ENCODE peak calls at places on chromosome 16, in nine cellular contexts. B is AG04450, D is colonic mucosa, T is prostate gland, M is GM12878, G is lower lobe of right lung, O is IMR-90, U is sigmoid colon, Z is tibial nerve. I is an unnamed sample.

GRCh38 chr16:21208831-21209230 is 2.5 kb downstream of the ZP2 start:
- DNase-seq in B (no peak), D (no peak), T (no peak), M (no peak), G (no peak), O (no peak), U (no peak), Z (no peak), I (no peak)

GRCh38 chr16:56337131-56337857 is 88.1 kb downstream of the AMFR start:
- DNase-seq in B (no peak), D (no peak), T (no peak), M (no peak), G (no peak), O (no peak), U (no peak), Z (no peak), I (no peak)

GRCh38 chr16:2150418-2151187 is 2.2 kb downstream of the RAB26 start:
- DNase-seq in B (no peak), D (peak; percentile 68), T (no peak), M (no peak), G (no peak), O (peak; percentile 28), U (no peak), Z (no peak), I (no peak)

GRCh38 chr16:70714526-70715112 is 28.8 kb upstream of the MTSS2 start:
- DNase-seq in B (no peak), D (no peak), T (no peak), M (no peak), G (no peak), O (no peak), U (no peak), Z (no peak), I (no peak)

GRCh38 chr16:88965826-88966480 is 11.1 kb downstream of the CBFA2T3 start:
- DNase-seq in B (no peak), D (no peak), T (no peak), M (no peak), G (peak; percentile 31), O (no peak), U (no peak), Z (no peak), I (no peak)

GRCh38 chr16:89308391-89309333 is 91.2 kb downstream of the ZNF778 start:
- DNase-seq in B (no peak), D (no peak), T (no peak), M (no peak), G (no peak), O (no peak), U (no peak), Z (no peak), I (no peak)

GRCh38 chr16:27362570-27363245 is 39.3 kb upstream of the IL21R start:
- DNase-seq in B (no peak), D (no peak), T (no peak), M (no peak), G (no peak), O (no peak), U (no peak), Z (no peak), I (no peak)

GRCh38 chr16:81175325-81175891 is 63.1 kb upstream of the BCO1 start:
- DNase-seq in B (peak; percentile 58), D (no peak), T (peak; percentile 32), M (no peak), G (no peak), O (peak; percentile 84), U (no peak), Z (no peak), I (no peak)

GRCh38 chr16:16025214-16025968 is 76.0 kb downstream of the ABCC1 start:
- DNase-seq in B (peak; percentile 79), D (no peak), T (peak; percentile 46), M (no peak), G (no peak), O (peak; percentile 97), U (no peak), Z (peak; percentile 35), I (no peak)

GRCh38 chr16:10787304-10787703 is 31.3 kb downstream of the TVP23A start:
- DNase-seq in B (no peak), D (no peak), T (no peak), M (no peak), G (no peak), O (no peak), U (no peak), Z (no peak), I (no peak)

GRCh38 chr16:66256919-66257318 is 109.6 kb upstream of the CDH5 start:
- DNase-seq in B (no peak), D (no peak), T (no peak), M (no peak), G (no peak), O (no peak), U (peak; percentile 40), Z (no peak), I (no peak)

GRCh38 chr16:13064821-13065220 is 163.4 kb downstream of the SHISA9 start:
- DNase-seq in B (no peak), D (no peak), T (no peak), M (no peak), G (no peak), O (no peak), U (no peak), Z (no peak), I (no peak)
- H3K27ac ChIP-seq in B (no peak overlapping the region), D (no peak overlapping the region), T (no peak overlapping the region), M (no peak overlapping the region), G (no peak overlapping the region), O (no peak overlapping the region), U (no peak overlapping the region), Z (no peak overlapping the region), I (no peak overlapping the region)

GRCh38 chr16:31893824-31894223 is 20.2 kb downstream of the ZNF267 start:
- DNase-seq in B (no peak), D (no peak), T (no peak), M (no peak), G (no peak), O (no peak), U (no peak), Z (no peak), I (no peak)

GRCh38 chr16:31886227-31886626 is 12.6 kb downstream of the ZNF267 start:
- DNase-seq in B (no peak), D (no peak), T (no peak), M (no peak), G (no peak), O (no peak), U (no peak), Z (no peak), I (no peak)

DNA sequence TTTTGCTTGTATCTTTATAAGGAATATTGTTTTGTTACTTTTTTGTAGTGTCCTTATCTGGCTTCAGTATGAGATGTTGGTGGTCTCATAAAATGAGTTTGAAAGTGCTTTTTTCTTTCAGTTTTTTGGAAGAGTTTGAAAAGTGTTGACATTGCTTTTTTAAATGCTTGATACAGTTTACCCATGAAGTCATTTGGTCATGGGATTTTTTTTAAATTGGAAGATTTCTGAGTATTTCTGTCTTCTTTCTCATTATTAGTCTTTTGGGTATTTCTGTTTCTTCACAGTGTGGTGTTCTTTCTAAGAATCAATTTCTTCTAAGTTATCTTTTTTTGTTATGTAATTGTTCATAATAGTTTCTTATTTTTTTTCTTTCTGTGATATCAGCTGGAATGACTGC is 15.1 kb downstream of the ZNF267 start:
- DNase-seq in B (no peak), D (no peak), T (no peak), M (no peak), G (no peak), O (no peak), U (no peak), Z (no peak), I (no peak)
- H3K9me3 ChIP-seq in B (peaks cover 10% of the 10 kb centered on the region), D (no peaks in the 10 kb centered on the region), T (no peaks in the 10 kb centered on the region), M (peaks cover 58% of the 10 kb centered on the region), G (peaks cover 11% of the 10 kb centered on the region), O (peaks cover 9% of the 10 kb centered on the region), U (no peaks in the 10 kb centered on the region), Z (no peaks in the 10 kb centered on the region), I (peaks cover 42% of the 10 kb centered on the region)

GRCh38 chr16:85628651-85629050 is 15.5 kb downstream of the GSE1 start:
- DNase-seq in B (no peak), D (no peak), T (no peak), M (no peak), G (no peak), O (no peak), U (no peak), Z (no peak), I (no peak)
- TF ChIP-seq CTCF in B (no peak), D (no peak), T (no peak), M (no peak), G (no peak), O (no peak), U (no peak), Z (no peak), I (no peak)

GRCh38 chr16:4338712-4339299 is 12.3 kb downstream of the PAM16 start:
- DNase-seq in B (no peak), D (no peak), T (no peak), M (no peak), G (no peak), O (no peak), U (peak; percentile 67), Z (no peak), I (no peak)
- H3K27ac ChIP-seq in B (peak overlapping the region; percentile 2), D (no peak overlapping the region), T (no peak overlapping the region), M (no peak overlapping the region), G (peak overlapping the region; percentile 77), O (no peak overlapping the region), U (no peak overlapping the region), Z (no peak overlapping the region), I (no peak overlapping the region)